ENCODE peak calls at places on chromosomes 4 and X, in five cellular contexts. Z, B, S, E and J are unnamed samples.

GRCh38 chrX:108313662-108314061 is 124.6 kb downstream of the COL4A6 start:
- DNase-seq in Z (no peak), B (no peak), S (no peak), E (no peak), J (no peak)

GRCh38 chrX:17700976-17701375 is 36.3 kb upstream of the SCML1 start:
- DNase-seq in Z (no peak), B (no peak), S (no peak), E (no peak), J (no peak)

GRCh38 chr4:25861951-25862410 is 807 bp downstream of the SEL1L3 start:
- DNase-seq in Z (no peak), B (no peak), S (no peak), E (no peak), J (no peak)

GRCh38 chr4:87545052-87545451 is 15.9 kb upstream of the SPARCL1 start:
- DNase-seq in Z (no peak), B (no peak), S (no peak), E (no peak), J (no peak)

GRCh38 chr4:89586318-89586717 is 250.6 kb downstream of the SNCA start:
- DNase-seq in Z (no peak), B (no peak), S (no peak), E (no peak), J (no peak)

GRCh38 chr4:100391913-100392312 is 125.9 kb downstream of the EMCN start:
- DNase-seq in Z (no peak), B (no peak), S (no peak), E (peak), J (no peak)

GRCh38 chr4:24472514-24473308 is 111.6 kb downstream of the DHX15 start:
- DNase-seq in Z (peak), B (peak), S (peak), E (no peak), J (peak)

GRCh38 chrX:65706041-65706828 is 38.8 kb downstream of the MSN start:
- DNase-seq in Z (peak), B (peak), S (peak), E (peak), J (peak)

GRCh38 chr4:182879913-182880312 is 37.3 kb downstream of the DCTD start:
- DNase-seq in Z (no peak), B (no peak), S (no peak), E (no peak), J (no peak)

GRCh38 chrX:122545778-122546177 is 638.3 kb upstream of the GRIA3 start:
- DNase-seq in Z (no peak), B (no peak), S (no peak), E (no peak), J (no peak)

GRCh38 chrX:138008280-138008679 is 442.4 kb downstream of the ZIC3 start:
- DNase-seq in Z (no peak), B (no peak), S (no peak), E (no peak), J (no peak)

GRCh38 chrX:57453901-57454300 is 137.9 kb upstream of the ZXDB start:
- DNase-seq in Z (no peak), B (no peak), S (no peak), E (no peak), J (no peak)

GRCh38 chr4:27048350-27049100 is 187.9 kb downstream of the STIM2 start:
- DNase-seq in Z (no peak), B (no peak), S (no peak), E (no peak), J (no peak)

GRCh38 chr4:77920371-77920770 is 57.7 kb downstream of the MRPL1 start:
- DNase-seq in Z (no peak), B (no peak), S (no peak), E (no peak), J (no peak)

GRCh38 chr4:55214172-55214571 is 88.8 kb upstream of the KDR start:
- DNase-seq in Z (no peak), B (no peak), S (no peak), E (no peak), J (no peak)

GRCh38 chrX:153773741-153774575 is 6.9 kb upstream of the SRPK3 start:
- DNase-seq in Z (no peak), B (no peak), S (peak), E (no peak), J (peak)

GRCh38 chrX:13223868-13224555 is 95.8 kb downstream of the ATXN3L start:
- DNase-seq in Z (no peak), B (no peak), S (peak), E (peak), J (no peak)

GRCh38 chrX:136586386-136586785 is 54.4 kb downstream of the VGLL1 start:
- DNase-seq in Z (no peak), B (no peak), S (no peak), E (no peak), J (no peak)

GRCh38 chr4:142404191-142404611 is 441.9 kb downstream of the INPP4B start:
- DNase-seq in Z (no peak), B (peak), S (peak), E (no peak), J (no peak)

GRCh38 chrX:47191806-47192401 is 1.7 kb upstream of the UBA1 start:
- DNase-seq in Z (no peak), B (no peak), S (no peak), E (no peak), J (no peak)
- H3K4me3 ChIP-seq in Z (no peak), B (no peak), S (peak), E (peak), J (peak)

GRCh38 chr4:6892190-6892908 is 17.3 kb upstream of the TBC1D14 start:
- DNase-seq in Z (peak), B (peak), S (peak), E (no peak), J (no peak)
- TF ChIP-seq CTCF in Z (no peak), B (no peak), S (peak), E (no peak), J (no peak)

DNA sequence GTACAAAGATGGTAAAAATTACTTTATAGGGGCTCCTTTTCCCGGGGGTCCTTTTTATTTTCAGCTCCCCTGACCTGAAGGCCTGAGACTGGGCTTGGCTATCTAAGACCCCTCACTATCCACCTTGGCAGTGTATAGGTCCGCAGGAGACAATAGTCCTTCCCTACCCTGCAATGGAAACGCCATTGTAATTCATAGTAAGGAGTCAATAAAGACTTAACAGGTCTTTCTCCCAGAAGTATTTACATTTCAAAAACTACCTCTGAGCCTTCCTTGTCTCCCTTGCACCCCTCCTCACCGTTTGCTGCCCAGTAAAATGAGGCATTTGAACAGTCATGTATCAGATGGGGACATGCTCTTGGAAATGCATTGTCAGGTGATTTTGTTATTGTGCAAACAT is 401.2 kb upstream of the CNKSR2 start:
- DNase-seq in Z (no peak), B (no peak), S (no peak), E (no peak), J (no peak)
- H3K4me3 ChIP-seq in Z (no peak), B (no peak), S (no peak), E (no peak), J (no peak)

GRCh38 chrX:114962209-114962608 is 55.2 kb downstream of the IL13RA2 start:
- DNase-seq in Z (no peak), B (no peak), S (no peak), E (no peak), J (no peak)

GRCh38 chrX:114964374-114964773 is 53.0 kb downstream of the IL13RA2 start:
- DNase-seq in Z (no peak), B (no peak), S (no peak), E (no peak), J (no peak)

GRCh38 chrX:114959729-114960128 is 57.7 kb downstream of the IL13RA2 start:
- DNase-seq in Z (no peak), B (no peak), S (no peak), E (peak), J (no peak)
- TF ChIP-seq CTCF in Z (peak), B (no peak), S (peak), E (no peak), J (peak)

DNA sequence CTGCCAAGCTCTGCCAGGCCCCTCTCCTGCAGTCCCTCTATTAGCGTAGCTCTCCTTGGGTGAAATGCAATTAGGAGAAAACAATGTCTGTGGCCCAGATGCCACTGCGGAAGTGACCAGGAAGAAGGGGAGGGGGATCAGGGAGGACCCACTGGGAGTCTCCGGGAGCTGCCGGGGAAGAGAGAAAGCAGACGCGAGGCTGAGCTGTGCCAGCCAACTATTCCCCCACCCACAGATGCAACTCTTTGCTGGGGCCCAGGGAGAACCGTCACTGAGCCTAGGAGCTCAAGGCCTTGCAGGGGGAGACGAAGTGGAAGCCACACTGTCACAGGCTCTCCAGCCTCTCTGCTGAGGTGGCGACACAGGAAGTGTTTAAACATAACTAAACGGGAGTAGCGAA is 149.2 kb downstream of the BCOR start:
- DNase-seq in Z (no peak), B (no peak), S (no peak), E (no peak), J (no peak)
- H3K4me3 ChIP-seq in Z (no peak), B (no peak), S (no peak), E (no peak), J (no peak)